ENCODE peak calls at places on chromosome X, in ten cellular contexts. P is foreskin fibroblast; F is activated T-helper 1 cell treated with anti-CD3 and anti-CD28 coated beads, Interleukin-12 subunit alpha, Interleukin-12 subunit beta, Interleukin-2, Interleukin-4 antibody, amounts not matched to agents 30 ng/mL and 10 ng/mL and 1 ng/mL, durations not matched to agents 14 hours and 24 hours and 36 hours; O is ovary; X is activated T-cell treated with anti-CD3 and anti-CD28 coated beads for 24 hours; R is astrocyte; N is fibroblast of gingiva; Y is 8988T; E is cerebellar cortex; Q is SK-N-DZ. T is an unnamed sample.

GRCh38 chrX:93422693-93423092 is 250.7 kb downstream of the NAP1L3 start:
- DNase-seq in F (no peak), X (no peak), Q (peak; percentile 24), P (no peak), R (no peak), E (peak; percentile 0), O (no peak), Y (no peak), N (no peak), T (peak; percentile 19)

GRCh38 chrX:65607070-65607742 is 60.2 kb upstream of the MSN start:
- DNase-seq in P (peak; percentile 46), N (no peak), Q (no peak), Y (no peak), F (no peak), R (peak; percentile 11), E (no peak), O (no peak), X (no peak), T (no peak)

GRCh38 chrX:119190251-119190651 is 45.8 kb upstream of the PGRMC1 start:
- DNase-seq in E (peak; percentile 44), N (peak; percentile 5), O (no peak), X (no peak), Y (no peak), R (no peak), F (no peak), P (no peak), Q (no peak), T (no peak)

GRCh38 chrX:39499996-39500395 is 597.8 kb downstream of the BCOR start:
- DNase-seq in E (no peak), Q (no peak), P (no peak), X (no peak), Y (no peak), F (no peak), N (no peak), R (peak; percentile 26), O (no peak), T (no peak)

GRCh38 chrX:34612036-34612435 is 45.0 kb downstream of the TMEM47 start:
- DNase-seq in P (no peak), Q (no peak), X (no peak), O (no peak), R (no peak), N (no peak), E (no peak), Y (no peak), F (no peak), T (no peak)

GRCh38 chrX:20300822-20301221 is 34.1 kb upstream of the RPS6KA3 start:
- DNase-seq in R (no peak), E (no peak), P (no peak), O (no peak), Q (no peak), X (no peak), F (no peak), N (no peak), Y (no peak), T (no peak)

GRCh38 chrX:48025561-48025960 is 18.8 kb downstream of the SPACA5 start:
- DNase-seq in F (no peak), O (no peak), N (peak; percentile 62), R (peak; percentile 20), P (peak; percentile 41), X (peak; percentile 20), Q (peak; percentile 65), Y (no peak), E (peak; percentile 82), T (peak; percentile 55)

GRCh38 chrX:1246816-1247215 is 21.8 kb upstream of the CSF2RA start:
- DNase-seq in P (peak; percentile 15), O (peak; percentile 60), Q (peak; percentile 19), N (no peak), F (peak; percentile 77), Y (peak; percentile 60), R (no peak), E (peak; percentile 72), X (peak; percentile 80), T (peak; percentile 44)

GRCh38 chrX:120604359-120604782 is 470 bp downstream of the MCTS1 start:
- DNase-seq in Y (no peak), X (peak; percentile 10), E (peak; percentile 21), R (peak; percentile 33), F (peak; percentile 4), P (peak; percentile 11), Q (peak; percentile 24), N (peak; percentile 59), O (no peak), T (peak; percentile 55)

GRCh38 chrX:102768984-102769761 is 48.6 kb downstream of the GPRASP3 start:
- DNase-seq in X (peak; percentile 76), P (peak; percentile 81), Q (peak; percentile 88), R (peak; percentile 80), N (peak; percentile 83), F (peak; percentile 78), Y (no peak), O (peak; percentile 72), E (peak; percentile 90), T (peak; percentile 75)

GRCh38 chrX:153598541-153599191 is at the start of gene CCNQ:
- DNase-seq in O (peak; percentile 52), F (peak; percentile 15), Y (no peak), P (no peak), E (no peak), N (peak; percentile 1), R (no peak), X (no peak), Q (no peak), T (peak; percentile 57)

GRCh38 chrX:136268051-136269048 is 17.1 kb upstream of the MAP7D3 start:
- DNase-seq in Q (peak; percentile 24), P (no peak), E (peak; percentile 57), Y (no peak), O (no peak), X (peak; percentile 17), R (no peak), F (peak; percentile 21), N (peak; percentile 26), T (peak; percentile 48)

GRCh38 chrX:72028701-72029470 is 102.8 kb downstream of the RTL5 start:
- DNase-seq in Y (no peak), O (no peak), Q (no peak), P (no peak), F (no peak), R (no peak), E (no peak), X (no peak), N (no peak), T (no peak)

GRCh38 chrX:39298821-39299220 is 497.6 kb downstream of the MID1IP1 start:
- DNase-seq in N (no peak), P (no peak), X (no peak), R (no peak), O (no peak), E (no peak), F (no peak), Q (no peak), Y (no peak), T (no peak)

GRCh38 chrX:24646745-24647182 is 383 bp downstream of the PCYT1B start:
- DNase-seq in R (no peak), P (no peak), E (peak; percentile 48), N (no peak), X (no peak), Y (no peak), O (no peak), Q (no peak), F (no peak), T (peak; percentile 10)

GRCh38 chrX:52284865-52285264 is 84.0 kb upstream of the XAGE2 start:
- DNase-seq in F (no peak), O (no peak), E (no peak), Y (no peak), Q (no peak), P (no peak), R (no peak), X (no peak), N (no peak), T (no peak)

GRCh38 chrX:23008431-23009099 is 8.8 kb downstream of the DDX53 start:
- DNase-seq in X (no peak), N (peak; percentile 34), P (no peak), E (peak; percentile 15), R (peak; percentile 34), Q (peak; percentile 24), O (no peak), F (no peak), Y (no peak), T (peak; percentile 20)

GRCh38 chrX:140504371-140505324 is at the start of gene SOX3:
- DNase-seq in X (no peak), O (no peak), P (no peak), R (peak; percentile 11), N (no peak), F (no peak), Y (no peak), Q (no peak), E (no peak), T (peak; percentile 23)

GRCh38 chrX:72100824-72101351 is 30.8 kb downstream of the RTL5 start:
- DNase-seq in R (no peak), F (peak; percentile 71), N (no peak), Q (no peak), E (no peak), O (no peak), P (no peak), Y (no peak), X (peak; percentile 38), T (no peak)

GRCh38 chrX:141701081-141701480 is 2.5 kb upstream of the SPANXD start:
- DNase-seq in Y (no peak), O (no peak), R (peak; percentile 61), N (no peak), P (no peak), F (no peak), E (no peak), Q (no peak), X (no peak), T (no peak)

GRCh38 chrX:120029354-120029753 is 48.1 kb downstream of the RHOXF2B start:
- DNase-seq in Y (no peak), E (no peak), F (no peak), Q (no peak), O (no peak), X (no peak), R (no peak), N (no peak), P (no peak), T (no peak)

GRCh38 chrX:82127228-82128123 is 925.6 kb downstream of the SH3BGRL start:
- DNase-seq in Q (no peak), E (no peak), R (no peak), O (no peak), F (no peak), N (peak; percentile 1), Y (no peak), X (no peak), P (no peak), T (no peak)

GRCh38 chrX:40694833-40695232 is 40.5 kb downstream of the MED14 start:
- DNase-seq in X (no peak), Y (no peak), Q (no peak), F (no peak), N (no peak), O (no peak), P (no peak), R (peak; percentile 27), E (no peak), T (no peak)

GRCh38 chrX:33855251-33855650 is 276.9 kb downstream of the FAM47A start:
- DNase-seq in Q (no peak), R (no peak), Y (no peak), P (no peak), O (no peak), N (no peak), X (no peak), F (no peak), E (no peak), T (no peak)

GRCh38 chrX:107845625-107846024 is 20.0 kb downstream of the MID2 start:
- DNase-seq in Q (no peak), O (no peak), N (no peak), R (no peak), P (no peak), E (no peak), F (no peak), Y (no peak), X (peak; percentile 27), T (no peak)

GRCh38 chrX:20355187-20355586 is 88.5 kb upstream of the RPS6KA3 start:
- DNase-seq in R (no peak), Y (no peak), O (no peak), N (no peak), E (no peak), P (no peak), X (no peak), Q (no peak), F (no peak), T (no peak)